ENCODE peak calls at places on chromosome 20, in four cellular contexts. One of them, this sample, is unnamed.

GRCh38 chr20:39049148-39049547 is 87.0 kb downstream of the DHX35 start:
- DNase-seq in fibroblast of the aortic adventitia: no peak
- DNase-seq in stimulated activated CD4-positive, alpha-beta T cell treated with anti-CD3 and anti-CD28 coated beads, Interleukin-2, amount 100 ng/mL, for 24 hours: peak; percentile 7
- DNase-seq in kidney tubule cell: no peak
- DNase-seq in this sample: no peak

GRCh38 chr20:22429175-22430153 is 154.9 kb downstream of the FOXA2 start:
- DNase-seq in fibroblast of the aortic adventitia: no peak
- DNase-seq in stimulated activated CD4-positive, alpha-beta T cell treated with anti-CD3 and anti-CD28 coated beads, Interleukin-2, amount 100 ng/mL, for 24 hours: no peak
- DNase-seq in kidney tubule cell: no peak
- DNase-seq in this sample: no peak

GRCh38 chr20:57690525-57690924 is 19.3 kb downstream of the PMEPA1 start:
- DNase-seq in fibroblast of the aortic adventitia: no peak
- DNase-seq in stimulated activated CD4-positive, alpha-beta T cell treated with anti-CD3 and anti-CD28 coated beads, Interleukin-2, amount 100 ng/mL, for 24 hours: no peak
- DNase-seq in kidney tubule cell: no peak
- DNase-seq in this sample: no peak

GRCh38 chr20:59222982-59223610 is 59.5 kb downstream of the ZNF831 start:
- DNase-seq in fibroblast of the aortic adventitia: no peak
- DNase-seq in stimulated activated CD4-positive, alpha-beta T cell treated with anti-CD3 and anti-CD28 coated beads, Interleukin-2, amount 100 ng/mL, for 24 hours: no peak
- DNase-seq in kidney tubule cell: no peak
- DNase-seq in this sample: no peak

GRCh38 chr20:2141592-2142575 is 40.3 kb downstream of the STK35 start:
- DNase-seq in fibroblast of the aortic adventitia: no peak
- DNase-seq in stimulated activated CD4-positive, alpha-beta T cell treated with anti-CD3 and anti-CD28 coated beads, Interleukin-2, amount 100 ng/mL, for 24 hours: no peak
- DNase-seq in kidney tubule cell: no peak
- DNase-seq in this sample: no peak

GRCh38 chr20:31608256-31608980 is 3.3 kb downstream of the ID1 start:
- DNase-seq in fibroblast of the aortic adventitia: peak; percentile 63
- DNase-seq in stimulated activated CD4-positive, alpha-beta T cell treated with anti-CD3 and anti-CD28 coated beads, Interleukin-2, amount 100 ng/mL, for 24 hours: no peak
- DNase-seq in kidney tubule cell: peak; percentile 98
- DNase-seq in this sample: peak; percentile 85

GRCh38 chr20:4341804-4342560 is 326.6 kb upstream of the RNF24 start:
- DNase-seq in fibroblast of the aortic adventitia: peak; percentile 11
- DNase-seq in stimulated activated CD4-positive, alpha-beta T cell treated with anti-CD3 and anti-CD28 coated beads, Interleukin-2, amount 100 ng/mL, for 24 hours: no peak
- DNase-seq in kidney tubule cell: peak; percentile 34
- DNase-seq in this sample: peak; percentile 53

GRCh38 chr20:40953856-40954255 is 74.8 kb upstream of the TOP1 start:
- DNase-seq in fibroblast of the aortic adventitia: peak; percentile 48
- DNase-seq in stimulated activated CD4-positive, alpha-beta T cell treated with anti-CD3 and anti-CD28 coated beads, Interleukin-2, amount 100 ng/mL, for 24 hours: no peak
- DNase-seq in kidney tubule cell: peak; percentile 22
- DNase-seq in this sample: no peak

GRCh38 chr20:43942661-43943285 is 28.1 kb downstream of the TOX2 start:
- DNase-seq in fibroblast of the aortic adventitia: peak; percentile 79
- DNase-seq in stimulated activated CD4-positive, alpha-beta T cell treated with anti-CD3 and anti-CD28 coated beads, Interleukin-2, amount 100 ng/mL, for 24 hours: no peak
- DNase-seq in kidney tubule cell: peak; percentile 68
- DNase-seq in this sample: peak; percentile 83

GRCh38 chr20:34703573-34704176 is 469 bp upstream of the TP53INP2 start:
- DNase-seq in fibroblast of the aortic adventitia: peak; percentile 32
- DNase-seq in stimulated activated CD4-positive, alpha-beta T cell treated with anti-CD3 and anti-CD28 coated beads, Interleukin-2, amount 100 ng/mL, for 24 hours: peak; percentile 23
- DNase-seq in kidney tubule cell: peak; percentile 22
- DNase-seq in this sample: peak; percentile 70

GRCh38 chr20:10369723-10370090 is 64.3 kb downstream of the MKKS start:
- DNase-seq in fibroblast of the aortic adventitia: peak; percentile 37
- DNase-seq in stimulated activated CD4-positive, alpha-beta T cell treated with anti-CD3 and anti-CD28 coated beads, Interleukin-2, amount 100 ng/mL, for 24 hours: no peak
- DNase-seq in kidney tubule cell: peak; percentile 86
- DNase-seq in this sample: peak; percentile 36

GRCh38 chr20:23746321-23746720 is 4.4 kb downstream of the CST1 start:
- DNase-seq in fibroblast of the aortic adventitia: no peak
- DNase-seq in stimulated activated CD4-positive, alpha-beta T cell treated with anti-CD3 and anti-CD28 coated beads, Interleukin-2, amount 100 ng/mL, for 24 hours: no peak
- DNase-seq in kidney tubule cell: no peak
- DNase-seq in this sample: no peak

GRCh38 chr20:45032781-45033180 is 66.5 kb downstream of the STK4 start:
- DNase-seq in fibroblast of the aortic adventitia: no peak
- DNase-seq in stimulated activated CD4-positive, alpha-beta T cell treated with anti-CD3 and anti-CD28 coated beads, Interleukin-2, amount 100 ng/mL, for 24 hours: no peak
- DNase-seq in kidney tubule cell: no peak
- DNase-seq in this sample: no peak

GRCh38 chr20:11012975-11013374 is 339.2 kb upstream of the JAG1 start:
- DNase-seq in fibroblast of the aortic adventitia: peak; percentile 73
- DNase-seq in stimulated activated CD4-positive, alpha-beta T cell treated with anti-CD3 and anti-CD28 coated beads, Interleukin-2, amount 100 ng/mL, for 24 hours: no peak
- DNase-seq in kidney tubule cell: no peak
- DNase-seq in this sample: peak; percentile 77

GRCh38 chr20:39588148-39588757 is 626.1 kb downstream of the DHX35 start:
- DNase-seq in fibroblast of the aortic adventitia: no peak
- DNase-seq in stimulated activated CD4-positive, alpha-beta T cell treated with anti-CD3 and anti-CD28 coated beads, Interleukin-2, amount 100 ng/mL, for 24 hours: no peak
- DNase-seq in kidney tubule cell: no peak
- DNase-seq in this sample: no peak

GRCh38 chr20:11687546-11688292 is 230.0 kb upstream of the BTBD3 start:
- DNase-seq in fibroblast of the aortic adventitia: no peak
- DNase-seq in stimulated activated CD4-positive, alpha-beta T cell treated with anti-CD3 and anti-CD28 coated beads, Interleukin-2, amount 100 ng/mL, for 24 hours: no peak
- DNase-seq in kidney tubule cell: peak; percentile 92
- DNase-seq in this sample: no peak

GRCh38 chr20:23161244-23161875 is 75.2 kb upstream of the CD93 start:
- DNase-seq in fibroblast of the aortic adventitia: no peak
- DNase-seq in stimulated activated CD4-positive, alpha-beta T cell treated with anti-CD3 and anti-CD28 coated beads, Interleukin-2, amount 100 ng/mL, for 24 hours: no peak
- DNase-seq in kidney tubule cell: no peak
- DNase-seq in this sample: no peak

GRCh38 chr20:56422131-56422823 is 10.2 kb downstream of the CASS4 start:
- DNase-seq in fibroblast of the aortic adventitia: peak; percentile 72
- DNase-seq in stimulated activated CD4-positive, alpha-beta T cell treated with anti-CD3 and anti-CD28 coated beads, Interleukin-2, amount 100 ng/mL, for 24 hours: no peak
- DNase-seq in kidney tubule cell: peak; percentile 88
- DNase-seq in this sample: peak; percentile 63

GRCh38 chr20:57263127-57263609 is 3.3 kb downstream of the BMP7 start:
- DNase-seq in fibroblast of the aortic adventitia: no peak
- DNase-seq in stimulated activated CD4-positive, alpha-beta T cell treated with anti-CD3 and anti-CD28 coated beads, Interleukin-2, amount 100 ng/mL, for 24 hours: no peak
- DNase-seq in kidney tubule cell: no peak
- DNase-seq in this sample: no peak

GRCh38 chr20:34268851-34269668 is 27.8 kb downstream of the ASIP start:
- DNase-seq in fibroblast of the aortic adventitia: no peak
- DNase-seq in stimulated activated CD4-positive, alpha-beta T cell treated with anti-CD3 and anti-CD28 coated beads, Interleukin-2, amount 100 ng/mL, for 24 hours: peak; percentile 37
- DNase-seq in kidney tubule cell: peak; percentile 33
- DNase-seq in this sample: peak; percentile 53

GRCh38 chr20:45450097-45450818 is 19.3 kb upstream of the WFDC2 start:
- DNase-seq in fibroblast of the aortic adventitia: peak; percentile 72
- DNase-seq in stimulated activated CD4-positive, alpha-beta T cell treated with anti-CD3 and anti-CD28 coated beads, Interleukin-2, amount 100 ng/mL, for 24 hours: no peak
- DNase-seq in kidney tubule cell: peak; percentile 81
- DNase-seq in this sample: peak; percentile 69

GRCh38 chr20:61897401-61898295 is 168.0 kb downstream of the TAF4 start:
- DNase-seq in fibroblast of the aortic adventitia: no peak
- DNase-seq in stimulated activated CD4-positive, alpha-beta T cell treated with anti-CD3 and anti-CD28 coated beads, Interleukin-2, amount 100 ng/mL, for 24 hours: no peak
- DNase-seq in kidney tubule cell: no peak
- DNase-seq in this sample: no peak

GRCh38 chr20:38007526-38007925 is 25.7 kb downstream of the TTI1 start:
- DNase-seq in fibroblast of the aortic adventitia: no peak
- DNase-seq in stimulated activated CD4-positive, alpha-beta T cell treated with anti-CD3 and anti-CD28 coated beads, Interleukin-2, amount 100 ng/mL, for 24 hours: no peak
- DNase-seq in kidney tubule cell: no peak
- DNase-seq in this sample: no peak

GRCh38 chr20:46195264-46196038 is 77.3 kb downstream of the CD40 start:
- DNase-seq in fibroblast of the aortic adventitia: no peak
- DNase-seq in stimulated activated CD4-positive, alpha-beta T cell treated with anti-CD3 and anti-CD28 coated beads, Interleukin-2, amount 100 ng/mL, for 24 hours: no peak
- DNase-seq in kidney tubule cell: no peak
- DNase-seq in this sample: no peak

This sample was measured in adipocyte.